ENCODE peak calls at places on chromosomes 7 and 10, in eight cellular contexts. One of them, this sample, is unnamed.

GRCh38 chr7:126727930-126728331 is 524.8 kb downstream of the GRM8 start:
- DNase-seq in ovary: no peak
- DNase-seq in osteoblast: no peak
- DNase-seq in AG04449: peak
- DNase-seq in transverse colon: no peak
- DNase-seq in WTC11: no peak
- DNase-seq in neural crest cell: no peak
- DNase-seq in GM10248: no peak
- DNase-seq in this sample: peak

GRCh38 chr7:25391295-25391861 is 163.1 kb upstream of the NPVF start:
- DNase-seq in ovary: no peak
- DNase-seq in osteoblast: peak
- DNase-seq in AG04449: peak
- DNase-seq in transverse colon: no peak
- DNase-seq in WTC11: no peak
- DNase-seq in neural crest cell: no peak
- DNase-seq in GM10248: no peak
- DNase-seq in this sample: no peak

GRCh38 chr7:156559001-156559400 is 81.6 kb upstream of the RNF32 start:
- DNase-seq in ovary: no peak
- DNase-seq in osteoblast: no peak
- DNase-seq in AG04449: no peak
- DNase-seq in transverse colon: no peak
- DNase-seq in WTC11: no peak
- DNase-seq in neural crest cell: no peak
- DNase-seq in GM10248: no peak
- DNase-seq in this sample: no peak

GRCh38 chr10:124611738-124612137 is 132.4 kb downstream of the FAM53B start:
- DNase-seq in ovary: no peak
- DNase-seq in osteoblast: peak
- DNase-seq in AG04449: no peak
- DNase-seq in transverse colon: peak
- DNase-seq in WTC11: no peak
- DNase-seq in neural crest cell: no peak
- DNase-seq in GM10248: no peak
- DNase-seq in this sample: no peak

GRCh38 chr10:7409732-7410168 is 1.1 kb downstream of the SFMBT2 start:
- DNase-seq in ovary: no peak
- DNase-seq in osteoblast: no peak
- DNase-seq in AG04449: no peak
- DNase-seq in transverse colon: no peak
- DNase-seq in WTC11: no peak
- DNase-seq in neural crest cell: peak
- DNase-seq in GM10248: peak
- DNase-seq in this sample: no peak

GRCh38 chr7:66837007-66837406 is 84.0 kb upstream of the TMEM248 start:
- DNase-seq in ovary: no peak
- DNase-seq in osteoblast: no peak
- DNase-seq in AG04449: no peak
- DNase-seq in transverse colon: peak
- DNase-seq in WTC11: peak
- DNase-seq in neural crest cell: peak
- DNase-seq in GM10248: no peak
- DNase-seq in this sample: no peak

GRCh38 chr7:12550956-12551355 is 19.6 kb upstream of the SCIN start:
- DNase-seq in ovary: no peak
- DNase-seq in osteoblast: peak
- DNase-seq in AG04449: peak
- DNase-seq in transverse colon: no peak
- DNase-seq in WTC11: no peak
- DNase-seq in neural crest cell: no peak
- DNase-seq in GM10248: no peak
- DNase-seq in this sample: peak

GRCh38 chr10:45180507-45180906 is 134.9 kb downstream of the OR13A1 start:
- DNase-seq in ovary: no peak
- DNase-seq in osteoblast: no peak
- DNase-seq in AG04449: no peak
- DNase-seq in transverse colon: no peak
- DNase-seq in WTC11: no peak
- DNase-seq in neural crest cell: no peak
- DNase-seq in GM10248: no peak
- DNase-seq in this sample: no peak

GRCh38 chr7:7639847-7640220 is 718 bp upstream of the UMAD1 start:
- DNase-seq in ovary: no peak
- DNase-seq in osteoblast: no peak
- DNase-seq in AG04449: no peak
- DNase-seq in transverse colon: peak
- DNase-seq in WTC11: no peak
- DNase-seq in neural crest cell: no peak
- DNase-seq in GM10248: peak
- DNase-seq in this sample: no peak

GRCh38 chr7:6015917-6016652 is 7.0 kb downstream of the AIMP2 start:
- DNase-seq in ovary: peak
- DNase-seq in osteoblast: peak
- DNase-seq in AG04449: peak
- DNase-seq in transverse colon: peak
- DNase-seq in WTC11: no peak
- DNase-seq in neural crest cell: no peak
- DNase-seq in GM10248: no peak
- DNase-seq in this sample: no peak

GRCh38 chr7:141409911-141410329 is 141.3 kb upstream of the AGK start:
- DNase-seq in ovary: no peak
- DNase-seq in osteoblast: no peak
- DNase-seq in AG04449: no peak
- DNase-seq in transverse colon: no peak
- DNase-seq in WTC11: peak
- DNase-seq in neural crest cell: no peak
- DNase-seq in GM10248: no peak
- DNase-seq in this sample: no peak

GRCh38 chr10:28120043-28120749 is 121.3 kb upstream of the ODAD2 start:
- DNase-seq in ovary: peak
- DNase-seq in osteoblast: no peak
- DNase-seq in AG04449: no peak
- DNase-seq in transverse colon: no peak
- DNase-seq in WTC11: no peak
- DNase-seq in neural crest cell: no peak
- DNase-seq in GM10248: no peak
- DNase-seq in this sample: no peak

GRCh38 chr7:29177963-29178612 is 16.5 kb upstream of the CHN2 start:
- DNase-seq in ovary: no peak
- DNase-seq in osteoblast: no peak
- DNase-seq in AG04449: no peak
- DNase-seq in transverse colon: peak
- DNase-seq in WTC11: no peak
- DNase-seq in neural crest cell: no peak
- DNase-seq in GM10248: no peak
- DNase-seq in this sample: no peak

GRCh38 chr10:69914373-69915268 is 112.9 kb downstream of the COL13A1 start:
- DNase-seq in ovary: peak
- DNase-seq in osteoblast: peak
- DNase-seq in AG04449: no peak
- DNase-seq in transverse colon: peak
- DNase-seq in WTC11: peak
- DNase-seq in neural crest cell: peak
- DNase-seq in GM10248: peak
- DNase-seq in this sample: no peak

GRCh38 chr10:6233725-6234277 is 31.1 kb downstream of the PFKFB3 start:
- DNase-seq in ovary: no peak
- DNase-seq in osteoblast: no peak
- DNase-seq in AG04449: no peak
- DNase-seq in transverse colon: no peak
- DNase-seq in WTC11: no peak
- DNase-seq in neural crest cell: no peak
- DNase-seq in GM10248: no peak
- DNase-seq in this sample: no peak

GRCh38 chr7:130269318-130269694 is 2.6 kb downstream of the CPA2 start:
- DNase-seq in ovary: no peak
- DNase-seq in osteoblast: no peak
- DNase-seq in AG04449: no peak
- DNase-seq in transverse colon: no peak
- DNase-seq in WTC11: no peak
- DNase-seq in neural crest cell: no peak
- DNase-seq in GM10248: no peak
- DNase-seq in this sample: no peak

GRCh38 chr7:22083711-22084289 is 138.1 kb upstream of the CDCA7L start:
- DNase-seq in ovary: peak
- DNase-seq in osteoblast: peak
- DNase-seq in AG04449: no peak
- DNase-seq in transverse colon: no peak
- DNase-seq in WTC11: no peak
- DNase-seq in neural crest cell: no peak
- DNase-seq in GM10248: no peak
- DNase-seq in this sample: no peak

GRCh38 chr10:84542552-84542951 is 214.2 kb downstream of the CCSER2 start:
- DNase-seq in ovary: no peak
- DNase-seq in osteoblast: no peak
- DNase-seq in AG04449: no peak
- DNase-seq in transverse colon: no peak
- DNase-seq in WTC11: no peak
- DNase-seq in neural crest cell: no peak
- DNase-seq in GM10248: no peak
- DNase-seq in this sample: no peak

GRCh38 chr10:84543077-84543476 is 214.7 kb downstream of the CCSER2 start:
- DNase-seq in ovary: no peak
- DNase-seq in osteoblast: no peak
- DNase-seq in AG04449: no peak
- DNase-seq in transverse colon: no peak
- DNase-seq in WTC11: no peak
- DNase-seq in neural crest cell: no peak
- DNase-seq in GM10248: no peak
- DNase-seq in this sample: no peak

GRCh38 chr10:84540022-84540616 is 211.7 kb downstream of the CCSER2 start:
- DNase-seq in ovary: no peak
- DNase-seq in osteoblast: peak
- DNase-seq in AG04449: peak
- DNase-seq in transverse colon: no peak
- DNase-seq in WTC11: no peak
- DNase-seq in neural crest cell: no peak
- DNase-seq in GM10248: no peak
- DNase-seq in this sample: peak

GRCh38 chr10:84540617-84541288 is 212.4 kb downstream of the CCSER2 start:
- DNase-seq in ovary: peak
- DNase-seq in osteoblast: peak
- DNase-seq in AG04449: no peak
- DNase-seq in transverse colon: peak
- DNase-seq in WTC11: peak
- DNase-seq in neural crest cell: peak
- DNase-seq in GM10248: peak
- DNase-seq in this sample: no peak

GRCh38 chr10:84541289-84541637 is 212.9 kb downstream of the CCSER2 start:
- DNase-seq in ovary: no peak
- DNase-seq in osteoblast: no peak
- DNase-seq in AG04449: no peak
- DNase-seq in transverse colon: no peak
- DNase-seq in WTC11: peak
- DNase-seq in neural crest cell: no peak
- DNase-seq in GM10248: no peak
- DNase-seq in this sample: no peak
- TF ChIP-seq CTCF in ovary: no peak
- TF ChIP-seq CTCF in osteoblast: no peak
- TF ChIP-seq CTCF in AG04449: no peak
- TF ChIP-seq CTCF in transverse colon: no peak
- TF ChIP-seq CTCF in WTC11: peak
- TF ChIP-seq CTCF in neural crest cell: no peak
- TF ChIP-seq CTCF in GM10248: no peak
- TF ChIP-seq CTCF in this sample: peak

DNA sequence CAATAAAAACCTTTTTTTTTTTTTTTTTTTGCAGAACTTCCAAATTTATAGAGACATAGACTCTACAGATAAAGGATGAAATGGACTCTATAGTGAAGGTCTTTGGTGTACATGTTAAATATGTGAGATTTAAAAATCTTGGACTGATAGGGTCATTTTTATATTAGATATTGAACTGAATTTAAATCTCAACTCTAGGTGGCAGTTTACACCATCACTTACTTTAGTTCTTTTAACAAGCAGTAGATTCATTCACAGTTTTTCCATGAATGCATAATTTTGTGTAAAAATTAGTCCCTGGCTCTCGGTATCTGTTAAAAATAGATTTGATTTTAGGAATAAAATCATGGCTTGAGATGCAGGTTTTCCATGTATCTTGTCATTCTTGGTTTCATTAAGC is 31.1 kb upstream of the SNX13 start:
- DNase-seq in ovary: no peak
- DNase-seq in osteoblast: no peak
- DNase-seq in AG04449: no peak
- DNase-seq in transverse colon: no peak
- DNase-seq in WTC11: no peak
- DNase-seq in neural crest cell: no peak
- DNase-seq in GM10248: no peak
- DNase-seq in this sample: no peak
- TF ChIP-seq CTCF in ovary: no peak
- TF ChIP-seq CTCF in osteoblast: peak
- TF ChIP-seq CTCF in AG04449: no peak
- TF ChIP-seq CTCF in transverse colon: no peak
- TF ChIP-seq CTCF in WTC11: no peak
- TF ChIP-seq CTCF in neural crest cell: no peak
- TF ChIP-seq CTCF in GM10248: no peak
- TF ChIP-seq CTCF in this sample: no peak

GRCh38 chr10:91604936-91605534 is 27.8 kb downstream of the PPP1R3C start:
- DNase-seq in ovary: no peak
- DNase-seq in osteoblast: no peak
- DNase-seq in AG04449: peak
- DNase-seq in transverse colon: no peak
- DNase-seq in WTC11: no peak
- DNase-seq in neural crest cell: no peak
- DNase-seq in GM10248: no peak
- DNase-seq in this sample: no peak

GRCh38 chr10:91603173-91603572 is 29.7 kb downstream of the PPP1R3C start:
- DNase-seq in ovary: no peak
- DNase-seq in osteoblast: no peak
- DNase-seq in AG04449: no peak
- DNase-seq in transverse colon: no peak
- DNase-seq in WTC11: no peak
- DNase-seq in neural crest cell: no peak
- DNase-seq in GM10248: no peak
- DNase-seq in this sample: no peak

GRCh38 chr10:91605968-91606367 is 26.9 kb downstream of the PPP1R3C start:
- DNase-seq in ovary: no peak
- DNase-seq in osteoblast: no peak
- DNase-seq in AG04449: no peak
- DNase-seq in transverse colon: no peak
- DNase-seq in WTC11: no peak
- DNase-seq in neural crest cell: no peak
- DNase-seq in GM10248: no peak
- DNase-seq in this sample: no peak

GRCh38 chr10:91603931-91604331 is 28.9 kb downstream of the PPP1R3C start:
- DNase-seq in ovary: no peak
- DNase-seq in osteoblast: no peak
- DNase-seq in AG04449: no peak
- DNase-seq in transverse colon: no peak
- DNase-seq in WTC11: no peak
- DNase-seq in neural crest cell: no peak
- DNase-seq in GM10248: no peak
- DNase-seq in this sample: peak

GRCh38 chr10:91604462-91604935 is 28.4 kb downstream of the PPP1R3C start:
- DNase-seq in ovary: no peak
- DNase-seq in osteoblast: no peak
- DNase-seq in AG04449: no peak
- DNase-seq in transverse colon: no peak
- DNase-seq in WTC11: no peak
- DNase-seq in neural crest cell: no peak
- DNase-seq in GM10248: no peak
- DNase-seq in this sample: no peak
- TF ChIP-seq CTCF in ovary: no peak
- TF ChIP-seq CTCF in osteoblast: peak
- TF ChIP-seq CTCF in AG04449: peak
- TF ChIP-seq CTCF in transverse colon: no peak
- TF ChIP-seq CTCF in WTC11: no peak
- TF ChIP-seq CTCF in neural crest cell: peak
- TF ChIP-seq CTCF in GM10248: no peak
- TF ChIP-seq CTCF in this sample: peak

GRCh38 chr7:85806321-85806720 is 619.5 kb upstream of the SEMA3D start:
- DNase-seq in ovary: no peak
- DNase-seq in osteoblast: no peak
- DNase-seq in AG04449: no peak
- DNase-seq in transverse colon: no peak
- DNase-seq in WTC11: no peak
- DNase-seq in neural crest cell: no peak
- DNase-seq in GM10248: no peak
- DNase-seq in this sample: no peak
- TF ChIP-seq CTCF in ovary: no peak
- TF ChIP-seq CTCF in osteoblast: no peak
- TF ChIP-seq CTCF in AG04449: no peak
- TF ChIP-seq CTCF in transverse colon: peak
- TF ChIP-seq CTCF in WTC11: no peak
- TF ChIP-seq CTCF in neural crest cell: no peak
- TF ChIP-seq CTCF in GM10248: no peak
- TF ChIP-seq CTCF in this sample: peak